ENCODE peak calls at places on chromosomes 1 and 21, in ten cellular contexts. D, M, O, T, E, P, A, K, X and Y are unnamed samples.

GRCh38 chr1:204649756-204650155 is 35.8 kb downstream of the LRRN2 start:
- DNase-seq in D (no peak), M (no peak), O (no peak), T (no peak), E (no peak), P (no peak), A (peak; percentile 99), K (no peak), X (no peak), Y (no peak)

GRCh38 chr1:228998179-228998578 is 262.9 kb downstream of the RHOU start:
- DNase-seq in D (no peak), M (no peak), O (no peak), T (peak; percentile 8), E (no peak), P (no peak), A (no peak), K (no peak), X (no peak), Y (no peak)

GRCh38 chr1:246324711-246325110 is 182.4 kb downstream of the SMYD3 start:
- DNase-seq in D (no peak), M (peak; percentile 44), O (no peak), T (peak; percentile 57), E (no peak), P (no peak), A (no peak), K (no peak), X (peak; percentile 35), Y (no peak)

GRCh38 chr1:175824079-175824478 is 80.7 kb upstream of the TNR start:
- DNase-seq in D (peak; percentile 24), M (peak; percentile 56), O (no peak), T (peak; percentile 7), E (no peak), P (no peak), A (no peak), K (no peak), X (no peak), Y (no peak)

GRCh38 chr21:46100426-46100825 is 2.5 kb downstream of the COL6A2 start:
- DNase-seq in D (no peak), M (peak; percentile 1), O (no peak), T (peak; percentile 85), E (no peak), P (no peak), A (no peak), K (no peak), X (peak; percentile 65), Y (no peak)

GRCh38 chr1:75855010-75855409 is 58.3 kb downstream of the MSH4 start:
- DNase-seq in D (no peak), M (no peak), O (no peak), T (peak; percentile 58), E (no peak), P (no peak), A (no peak), K (no peak), X (peak; percentile 33), Y (no peak)

GRCh38 chr1:53737648-53738204 is 1.2 kb downstream of the GLIS1 start:
- DNase-seq in D (no peak), M (no peak), O (no peak), T (no peak), E (no peak), P (no peak), A (no peak), K (no peak), X (no peak), Y (no peak)

GRCh38 chr21:36113647-36114428 is 21.0 kb upstream of the CBR3 start:
- DNase-seq in D (no peak), M (no peak), O (no peak), T (no peak), E (no peak), P (no peak), A (peak; percentile 11), K (no peak), X (no peak), Y (no peak)

GRCh38 chr1:153649137-153649866 is 9.2 kb upstream of the SNAPIN start:
- DNase-seq in D (no peak), M (no peak), O (no peak), T (no peak), E (no peak), P (no peak), A (no peak), K (no peak), X (no peak), Y (no peak)

GRCh38 chr1:158329807-158330206 is 1.5 kb downstream of the CD1B start:
- DNase-seq in D (peak; percentile 68), M (no peak), O (no peak), T (no peak), E (no peak), P (no peak), A (peak; percentile 61), K (no peak), X (no peak), Y (no peak)